ENCODE peak calls at places on chromosomes 11 and 22, in seven cellular contexts. A is anterior cingulate cortex; C is activated T-helper 9 cell treated with anti-CD3 and anti-CD28 coated beads, Interleukin-2, amount 50 U/mL, for 16 hours; H is posterior vena cava; E is stimulated activated CD8-positive, alpha-beta memory T cell treated with anti-CD3 and anti-CD28 coated beads, Interleukin-2, amount 100 ng/mL, for 48 hours; S is memory B cell; Y is activated naive CD4-positive, alpha-beta T cell treated with Interleukin-2 at 50 U/mL for 16 hours. Q is an unnamed sample.

GRCh38 chr11:114398303-114398920 is 1.9 kb downstream of the C11orf71 start:
- DNase-seq in A (no peak), C (no peak), H (no peak), E (no peak), S (no peak), Y (no peak), Q (no peak)

GRCh38 chr11:57290288-57290687 is 34.5 kb downstream of the TNKS1BP1 start:
- DNase-seq in A (no peak), C (no peak), H (no peak), E (no peak), S (no peak), Y (no peak), Q (no peak)

GRCh38 chr22:40453676-40454075 is 83.3 kb downstream of the SGSM3 start:
- DNase-seq in A (no peak), C (no peak), H (no peak), E (no peak), S (no peak), Y (no peak), Q (no peak)

GRCh38 chr22:46969961-46970360 is 207.5 kb downstream of the TBC1D22A start:
- DNase-seq in A (no peak), C (no peak), H (peak), E (no peak), S (no peak), Y (no peak), Q (no peak)

GRCh38 chr11:79098096-79098495 is 342.7 kb downstream of the TENM4 start:
- DNase-seq in A (no peak), C (no peak), H (no peak), E (no peak), S (no peak), Y (no peak), Q (no peak)

GRCh38 chr22:49954354-49954753 is 6.2 kb upstream of the PIM3 start:
- DNase-seq in A (no peak), C (no peak), H (no peak), E (no peak), S (no peak), Y (no peak), Q (no peak)

GRCh38 chr11:94757037-94757681 is 11.0 kb upstream of the AMOTL1 start:
- DNase-seq in A (no peak), C (no peak), H (no peak), E (no peak), S (no peak), Y (no peak), Q (no peak)

GRCh38 chr11:113201055-113201818 is 113.1 kb upstream of the TTC12 start:
- DNase-seq in A (no peak), C (no peak), H (no peak), E (no peak), S (no peak), Y (no peak), Q (no peak)

GRCh38 chr22:29306175-29306829 is at the start of gene GAS2L1:
- DNase-seq in A (peak), C (no peak), H (peak), E (no peak), S (peak), Y (peak), Q (peak)

GRCh38 chr11:34823639-34824038 is 92.5 kb downstream of the APIP start:
- DNase-seq in A (no peak), C (no peak), H (no peak), E (no peak), S (no peak), Y (no peak), Q (no peak)

GRCh38 chr11:97990162-97990920 is 1030.4 kb upstream of the CNTN5 start:
- DNase-seq in A (no peak), C (no peak), H (no peak), E (no peak), S (no peak), Y (no peak), Q (no peak)

GRCh38 chr11:2888266-2888968 is 2.8 kb upstream of the CDKN1C start:
- DNase-seq in A (peak), C (peak), H (peak), E (peak), S (peak), Y (peak), Q (peak)

GRCh38 chr11:12808519-12808918 is 134.3 kb downstream of the TEAD1 start:
- DNase-seq in A (no peak), C (no peak), H (no peak), E (no peak), S (no peak), Y (no peak), Q (no peak)

GRCh38 chr22:35422936-35423335 is 23.0 kb downstream of the MCM5 start:
- DNase-seq in A (no peak), C (no peak), H (no peak), E (no peak), S (no peak), Y (no peak), Q (no peak)

GRCh38 chr11:221998-222789 is 13.9 kb downstream of the SIRT3 start:
- DNase-seq in A (no peak), C (no peak), H (peak), E (no peak), S (no peak), Y (no peak), Q (no peak)

GRCh38 chr11:64621283-64622019 is 30.4 kb downstream of the SLC22A12 start:
- DNase-seq in A (no peak), C (no peak), H (no peak), E (no peak), S (no peak), Y (no peak), Q (no peak)

GRCh38 chr11:67024410-67024809 is 1.5 kb downstream of the SYT12 start:
- DNase-seq in A (no peak), C (peak), H (no peak), E (no peak), S (no peak), Y (peak), Q (peak)

GRCh38 chr22:46349681-46350080 is 14.2 kb downstream of the TRMU start:
- DNase-seq in A (no peak), C (no peak), H (no peak), E (no peak), S (no peak), Y (no peak), Q (no peak)

GRCh38 chr11:111438846-111439520 is 59.9 kb upstream of the POU2AF1 start:
- DNase-seq in A (no peak), C (no peak), H (peak), E (no peak), S (no peak), Y (no peak), Q (no peak)

GRCh38 chr11:126350811-126351210 is 4.7 kb upstream of the ST3GAL4 start:
- DNase-seq in A (no peak), C (no peak), H (no peak), E (no peak), S (no peak), Y (no peak), Q (no peak)

GRCh38 chr11:2507945-2508749 is 63.3 kb downstream of the KCNQ1 start:
- DNase-seq in A (no peak), C (no peak), H (peak), E (no peak), S (peak), Y (no peak), Q (no peak)

GRCh38 chr11:73171762-73172161 is 29.6 kb upstream of the FCHSD2 start:
- DNase-seq in A (no peak), C (no peak), H (no peak), E (no peak), S (no peak), Y (no peak), Q (no peak)

GRCh38 chr11:28003615-28004014 is 104.3 kb downstream of the KIF18A start:
- DNase-seq in A (no peak), C (no peak), H (no peak), E (no peak), S (no peak), Y (no peak), Q (no peak)

GRCh38 chr22:39117585-39118191 is 20.6 kb downstream of the APOBEC3H start:
- DNase-seq in A (no peak), C (peak), H (no peak), E (peak), S (peak), Y (peak), Q (peak)

GRCh38 chr11:87368151-87368550 is 330.4 kb downstream of the TMEM135 start:
- DNase-seq in A (no peak), C (no peak), H (no peak), E (no peak), S (no peak), Y (no peak), Q (no peak)

GRCh38 chr22:33747576-33748180 is 172.6 kb downstream of the LARGE1 start:
- DNase-seq in A (no peak), C (no peak), H (no peak), E (no peak), S (no peak), Y (no peak), Q (no peak)

GRCh38 chr22:27218521-27218920 is 561.1 kb downstream of the MIAT start:
- DNase-seq in A (no peak), C (no peak), H (no peak), E (no peak), S (no peak), Y (no peak), Q (no peak)

Q was measured in stimulated activated CD4-positive, alpha-beta T cell treated with anti-CD3 and anti-CD28 coated beads, Interleukin-12 subunit alpha, Interleukin-12 subunit beta, amount 100 ng/mL, for 48 hours.